ENCODE peak calls at places on chromosomes 5 and 9, in five cellular contexts. B is A549, C is H1, H is K562, J is GM12878. N is an unnamed sample.
A peak's percentile ranks its signal among the peaks of the same experiment; 100 is the strongest.

GRCh38 chr5:147711019-147711418 is 71.5 kb downstream of the JAKMIP2 start:
- DNase-seq in B (no peak), C (no peak), H (no peak), J (no peak), N (no peak)

GRCh38 chr9:72294952-72295351 is 70.1 kb downstream of the ZFAND5 start:
- DNase-seq in B (peak; percentile 50), C (no peak), H (no peak), J (no peak), N (peak; percentile 44)

GRCh38 chr9:20200900-20201495 is 412.2 kb upstream of the SLC24A2 start:
- DNase-seq in B (no peak), C (no peak), H (no peak), J (no peak), N (no peak)

GRCh38 chr5:158903006-158903405 is 196.7 kb downstream of the EBF1 start:
- DNase-seq in B (no peak), C (no peak), H (no peak), J (no peak), N (no peak)

GRCh38 chr9:86795861-86796497 is 151.3 kb downstream of the GAS1 start:
- DNase-seq in B (no peak), C (no peak), H (no peak), J (no peak), N (no peak)

GRCh38 chr5:98934581-98934980 is 5.8 kb upstream of the CHD1 start:
- DNase-seq in B (no peak), C (no peak), H (no peak), J (no peak), N (no peak)

GRCh38 chr9:78786794-78787193 is 489.9 kb downstream of the PSAT1 start:
- DNase-seq in B (peak; percentile 3), C (no peak), H (no peak), J (no peak), N (no peak)

GRCh38 chr5:16995372-16995771 is 59.3 kb upstream of the MYO10 start:
- DNase-seq in B (no peak), C (no peak), H (no peak), J (no peak), N (no peak)

GRCh38 chr5:149007174-149007573 is 55.7 kb downstream of the SH3TC2 start:
- DNase-seq in B (no peak), C (no peak), H (no peak), J (no peak), N (no peak)

GRCh38 chr5:145701404-145701803 is 133.7 kb downstream of the PRELID2 start:
- DNase-seq in B (no peak), C (no peak), H (no peak), J (no peak), N (no peak)

GRCh38 chr5:128007939-128008338 is 75.6 kb upstream of the SLC12A2 start:
- DNase-seq in B (no peak), C (no peak), H (no peak), J (no peak), N (no peak)

GRCh38 chr9:136133191-136133958 is 14.7 kb upstream of the TMEM250 start:
- DNase-seq in B (peak; percentile 73), C (peak; percentile 80), H (peak; percentile 95), J (no peak), N (no peak)

GRCh38 chr5:15936505-15937245 is 242.9 kb downstream of the MARCHF11 start:
- DNase-seq in B (no peak), C (no peak), H (no peak), J (no peak), N (no peak)

GRCh38 chr5:29077451-29077850 is 2039.1 kb upstream of the CDH9 start:
- DNase-seq in B (no peak), C (no peak), H (no peak), J (no peak), N (no peak)

GRCh38 chr9:70832487-70832886 is 288.9 kb downstream of the TRPM3 start:
- DNase-seq in B (no peak), C (no peak), H (no peak), J (no peak), N (no peak)

GRCh38 chr9:37386988-37387387 is 35.5 kb upstream of the GRHPR start:
- DNase-seq in B (no peak), C (no peak), H (no peak), J (no peak), N (no peak)

GRCh38 chr5:135429326-135429725 is 17.8 kb downstream of the DCANP1 start:
- DNase-seq in B (no peak), C (peak; percentile 14), H (no peak), J (no peak), N (peak; percentile 31)

GRCh38 chr9:77099388-77099787 is 77.9 kb upstream of the VPS13A start:
- DNase-seq in B (no peak), C (no peak), H (no peak), J (no peak), N (no peak)

GRCh38 chr9:105887679-105888078 is 193.3 kb downstream of the TMEM38B start:
- DNase-seq in B (no peak), C (no peak), H (no peak), J (no peak), N (no peak)

GRCh38 chr5:171810217-171810616 is 24.6 kb downstream of the SMIM23 start:
- DNase-seq in B (no peak), C (no peak), H (no peak), J (no peak), N (no peak)

GRCh38 chr5:106140101-106140500 is 1530.6 kb downstream of the EFNA5 start:
- DNase-seq in B (no peak), C (no peak), H (no peak), J (no peak), N (no peak)

GRCh38 chr5:122908662-122909061 is 63.2 kb downstream of the SNX24 start:
- DNase-seq in B (no peak), C (no peak), H (no peak), J (no peak), N (no peak)

GRCh38 chr5:31408814-31409213 is 123.1 kb downstream of the DROSHA start:
- DNase-seq in B (no peak), C (no peak), H (peak; percentile 27), J (no peak), N (no peak)

GRCh38 chr9:16325966-16326365 is 544.5 kb downstream of the BNC2 start:
- DNase-seq in B (no peak), C (no peak), H (no peak), J (no peak), N (no peak)

GRCh38 chr5:132052520-132052919 is 7.9 kb upstream of the IL3 start:
- DNase-seq in B (no peak), C (peak; percentile 32), H (no peak), J (no peak), N (no peak)

GRCh38 chr5:100131161-100131560 is 404.0 kb upstream of the FAM174A start:
- DNase-seq in B (no peak), C (no peak), H (no peak), J (no peak), N (no peak)

GRCh38 chr5:219492-219891 is 1.4 kb downstream of the SDHA start:
- DNase-seq in B (no peak), C (no peak), H (no peak), J (no peak), N (no peak)

GRCh38 chr9:71303351-71303750 is 181.9 kb upstream of the TRPM3 start:
- DNase-seq in B (no peak), C (no peak), H (no peak), J (no peak), N (no peak)

GRCh38 chr9:99264070-99264469 is 42.0 kb downstream of the SEC61B start:
- DNase-seq in B (no peak), C (peak; percentile 62), H (peak; percentile 27), J (no peak), N (no peak)

GRCh38 chr9:132984202-132985062 is 5.9 kb downstream of the GFI1B start:
- DNase-seq in B (no peak), C (no peak), H (peak; percentile 95), J (no peak), N (no peak)

GRCh38 chr5:157280511-157280910 is 14.6 kb downstream of the CYFIP2 start:
- DNase-seq in B (no peak), C (no peak), H (no peak), J (no peak), N (no peak)

GRCh38 chr5:32812399-32812798 is 101.3 kb downstream of the NPR3 start:
- DNase-seq in B (no peak), C (no peak), H (no peak), J (no peak), N (no peak)
- H3K9me3 ChIP-seq in B (peaks cover 3% of the 10 kb centered on the region), C (peaks cover 2% of the 10 kb centered on the region), H (no peaks in the 10 kb centered on the region), J (no peaks in the 10 kb centered on the region), N (no peaks in the 10 kb centered on the region)

DNA sequence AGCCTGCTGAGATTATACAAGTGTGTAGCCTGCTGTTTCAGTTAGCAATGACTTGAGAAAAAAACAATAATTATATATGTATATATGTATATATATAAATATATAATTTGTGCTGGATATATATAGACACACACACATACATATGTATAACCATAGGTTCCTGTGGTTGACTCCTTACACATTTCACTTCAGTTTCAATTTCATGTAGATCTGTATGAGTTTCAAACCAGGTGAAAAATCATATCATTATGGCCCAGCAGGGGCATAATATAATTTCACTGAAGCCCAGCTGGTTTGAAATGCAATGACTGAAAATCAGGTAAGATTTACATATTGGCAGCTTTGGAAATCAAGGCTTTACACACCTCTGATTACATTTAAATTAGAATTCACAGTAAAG is 690.4 kb upstream of the CDH18 start:
- DNase-seq in B (no peak), C (no peak), H (no peak), J (no peak), N (no peak)
- H3K27ac ChIP-seq in B (peak overlapping the region; percentile 94), C (no peak overlapping the region), H (no peak overlapping the region), J (no peak overlapping the region), N (no peak overlapping the region)

GRCh38 chr5:41539454-41539853 is 29.1 kb upstream of the PLCXD3 start:
- DNase-seq in B (no peak), C (no peak), H (no peak), J (no peak), N (no peak)

GRCh38 chr5:41547991-41548390 is 37.6 kb upstream of the PLCXD3 start:
- DNase-seq in B (no peak), C (no peak), H (no peak), J (no peak), N (no peak)

GRCh38 chr5:41537581-41537980 is 27.2 kb upstream of the PLCXD3 start:
- DNase-seq in B (no peak), C (no peak), H (no peak), J (no peak), N (no peak)

DNA sequence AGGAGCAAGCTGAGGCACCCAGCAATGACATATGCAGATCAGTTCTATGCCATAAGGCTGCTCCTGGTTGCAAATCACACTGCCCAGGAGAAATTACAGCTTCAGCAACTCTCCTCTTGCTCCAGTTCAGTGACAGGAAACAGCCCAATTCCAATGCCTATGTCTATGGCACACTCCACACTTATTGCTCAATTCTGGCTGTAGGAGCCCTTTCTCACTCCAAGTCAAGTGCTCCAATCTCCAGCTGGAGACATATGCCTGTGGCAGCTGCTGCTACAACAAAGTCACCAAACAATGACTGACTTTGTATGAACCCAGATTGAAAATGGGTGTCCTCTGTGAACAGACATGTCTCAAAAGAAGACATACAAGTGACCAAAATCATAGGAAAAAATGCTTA is 31.8 kb upstream of the PLCXD3 start:
- DNase-seq in B (no peak), C (no peak), H (no peak), J (no peak), N (no peak)
- TF ChIP-seq HDAC2 in B (no peak), C (no peak), H (no peak), J (no peak), N (no peak)

DNA sequence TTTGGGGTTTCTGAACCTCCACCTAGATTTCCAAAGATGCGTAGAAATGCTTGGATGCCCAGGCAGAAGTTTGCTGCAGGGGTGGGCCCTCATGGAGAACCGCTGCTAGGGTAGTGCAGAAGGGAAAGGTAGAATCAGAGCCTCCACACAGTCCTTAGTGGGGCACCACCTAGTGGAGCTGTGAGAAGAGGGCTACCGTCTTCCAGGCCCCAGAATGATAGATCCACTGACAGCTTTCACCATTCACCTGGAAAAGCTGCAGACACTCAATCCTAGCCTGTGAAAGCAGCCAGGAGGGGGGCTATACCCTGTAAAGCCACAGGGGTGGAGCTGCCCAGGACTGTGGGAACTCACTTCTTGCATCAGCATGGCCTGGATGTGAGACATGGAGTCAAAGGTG is 13.3 kb upstream of the HSDL2 start:
- DNase-seq in B (no peak), C (peak; percentile 55), H (no peak), J (no peak), N (peak; percentile 39)
- H3K9me3 ChIP-seq in B (peaks cover 25% of the 10 kb centered on the region), C (peaks cover 10% of the 10 kb centered on the region), H (peaks cover 4% of the 10 kb centered on the region), J (peaks cover 5% of the 10 kb centered on the region), N (peaks cover 13% of the 10 kb centered on the region)

N was measured in HepG2.